ENCODE peak calls at places on chromosomes 12 and 14, in eight cellular contexts. One of them, this sample, is unnamed.

GRCh38 chr12:111037047-111037446 is 116.7 kb upstream of the MYL2 start:
- DNase-seq in adrenal gland: no peak
- DNase-seq in GM20000: no peak
- DNase-seq in fibroblast of pulmonary artery: no peak
- DNase-seq in thoracic aorta: no peak
- DNase-seq in ovary: no peak
- DNase-seq in Caco-2: no peak
- DNase-seq in glutamatergic neuron: no peak
- DNase-seq in this sample: no peak

GRCh38 chr14:55955175-55955574 is 163.0 kb upstream of the PELI2 start:
- DNase-seq in thoracic aorta: no peak
- DNase-seq in Caco-2: no peak
- DNase-seq in fibroblast of pulmonary artery: no peak
- DNase-seq in ovary: no peak
- DNase-seq in adrenal gland: no peak
- DNase-seq in GM20000: no peak
- DNase-seq in glutamatergic neuron: no peak
- DNase-seq in this sample: no peak

GRCh38 chr12:90953956-90954421 is 987 bp downstream of the CCER1 start:
- DNase-seq in adrenal gland: no peak
- DNase-seq in glutamatergic neuron: peak
- DNase-seq in Caco-2: no peak
- DNase-seq in ovary: peak
- DNase-seq in thoracic aorta: no peak
- DNase-seq in fibroblast of pulmonary artery: no peak
- DNase-seq in GM20000: peak
- DNase-seq in this sample: no peak

GRCh38 chr14:100536721-100537700 is 50.2 kb downstream of the BEGAIN start:
- DNase-seq in fibroblast of pulmonary artery: no peak
- DNase-seq in adrenal gland: peak
- DNase-seq in GM20000: peak
- DNase-seq in Caco-2: no peak
- DNase-seq in glutamatergic neuron: peak
- DNase-seq in ovary: peak
- DNase-seq in thoracic aorta: peak
- DNase-seq in this sample: no peak

GRCh38 chr14:29671034-29671433 is 256.6 kb downstream of the PRKD1 start:
- DNase-seq in Caco-2: no peak
- DNase-seq in thoracic aorta: no peak
- DNase-seq in GM20000: no peak
- DNase-seq in glutamatergic neuron: no peak
- DNase-seq in fibroblast of pulmonary artery: peak
- DNase-seq in adrenal gland: no peak
- DNase-seq in ovary: no peak
- DNase-seq in this sample: no peak

GRCh38 chr14:36346052-36346451 is 25.6 kb upstream of the MBIP start:
- DNase-seq in GM20000: no peak
- DNase-seq in ovary: no peak
- DNase-seq in thoracic aorta: no peak
- DNase-seq in glutamatergic neuron: no peak
- DNase-seq in adrenal gland: no peak
- DNase-seq in Caco-2: no peak
- DNase-seq in fibroblast of pulmonary artery: no peak
- DNase-seq in this sample: no peak

GRCh38 chr12:121038861-121039654 is at the start of gene OASL:
- DNase-seq in Caco-2: no peak
- DNase-seq in ovary: no peak
- DNase-seq in GM20000: peak
- DNase-seq in adrenal gland: peak
- DNase-seq in glutamatergic neuron: no peak
- DNase-seq in thoracic aorta: no peak
- DNase-seq in fibroblast of pulmonary artery: peak
- DNase-seq in this sample: peak

GRCh38 chr14:75277796-75278421 is 719 bp upstream of the FOS start:
- DNase-seq in thoracic aorta: no peak
- DNase-seq in Caco-2: no peak
- DNase-seq in glutamatergic neuron: no peak
- DNase-seq in adrenal gland: no peak
- DNase-seq in ovary: no peak
- DNase-seq in GM20000: no peak
- DNase-seq in fibroblast of pulmonary artery: peak
- DNase-seq in this sample: no peak

GRCh38 chr14:32087173-32087861 is 10.2 kb downstream of the ARHGAP5 start:
- DNase-seq in fibroblast of pulmonary artery: peak
- DNase-seq in Caco-2: no peak
- DNase-seq in GM20000: no peak
- DNase-seq in adrenal gland: no peak
- DNase-seq in glutamatergic neuron: no peak
- DNase-seq in ovary: no peak
- DNase-seq in thoracic aorta: no peak
- DNase-seq in this sample: no peak

GRCh38 chr12:51592034-51592705 is 1.1 kb downstream of the SCN8A start:
- DNase-seq in fibroblast of pulmonary artery: peak
- DNase-seq in GM20000: no peak
- DNase-seq in ovary: no peak
- DNase-seq in thoracic aorta: no peak
- DNase-seq in Caco-2: no peak
- DNase-seq in glutamatergic neuron: peak
- DNase-seq in adrenal gland: no peak
- DNase-seq in this sample: peak

GRCh38 chr14:68968051-68968450 is 11.1 kb downstream of the ACTN1 start:
- DNase-seq in adrenal gland: no peak
- DNase-seq in glutamatergic neuron: no peak
- DNase-seq in thoracic aorta: no peak
- DNase-seq in ovary: no peak
- DNase-seq in Caco-2: no peak
- DNase-seq in fibroblast of pulmonary artery: no peak
- DNase-seq in GM20000: no peak
- DNase-seq in this sample: no peak

GRCh38 chr12:131892711-131893604 is 1.5 kb upstream of the ULK1 start:
- DNase-seq in ovary: peak
- DNase-seq in glutamatergic neuron: no peak
- DNase-seq in GM20000: no peak
- DNase-seq in fibroblast of pulmonary artery: no peak
- DNase-seq in thoracic aorta: no peak
- DNase-seq in Caco-2: peak
- DNase-seq in adrenal gland: no peak
- DNase-seq in this sample: no peak

GRCh38 chr12:42326466-42327226 is 679 bp downstream of the PPHLN1 start:
- DNase-seq in adrenal gland: no peak
- DNase-seq in Caco-2: no peak
- DNase-seq in glutamatergic neuron: no peak
- DNase-seq in fibroblast of pulmonary artery: peak
- DNase-seq in thoracic aorta: no peak
- DNase-seq in ovary: no peak
- DNase-seq in GM20000: no peak
- DNase-seq in this sample: peak

GRCh38 chr12:64475518-64475917 is 23.6 kb downstream of the TBK1 start:
- DNase-seq in fibroblast of pulmonary artery: no peak
- DNase-seq in adrenal gland: no peak
- DNase-seq in GM20000: no peak
- DNase-seq in ovary: no peak
- DNase-seq in glutamatergic neuron: no peak
- DNase-seq in thoracic aorta: no peak
- DNase-seq in Caco-2: no peak
- DNase-seq in this sample: no peak

DNA sequence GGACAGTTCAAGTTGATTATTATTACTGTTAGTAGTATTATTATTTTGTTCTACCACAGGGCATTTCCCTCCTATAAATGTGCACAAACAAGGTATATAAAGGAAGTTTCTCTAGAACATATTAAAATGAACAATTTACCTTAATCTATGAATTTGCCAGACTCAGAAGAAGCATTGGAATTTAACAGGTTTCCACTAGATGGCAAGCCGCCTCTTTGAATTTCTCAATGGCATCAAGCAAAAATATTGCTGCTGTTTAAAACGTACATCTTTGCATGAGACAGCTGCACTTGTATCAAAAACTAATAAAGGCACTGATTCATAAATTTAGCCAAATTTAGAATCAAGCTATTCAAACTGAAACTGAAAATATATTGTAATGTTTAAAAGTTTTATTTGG is 34.6 kb upstream of the MIS18BP1 start:
- DNase-seq in fibroblast of pulmonary artery: no peak
- DNase-seq in GM20000: no peak
- DNase-seq in glutamatergic neuron: no peak
- DNase-seq in thoracic aorta: no peak
- DNase-seq in Caco-2: no peak
- DNase-seq in ovary: no peak
- DNase-seq in adrenal gland: no peak
- DNase-seq in this sample: no peak
- TF ChIP-seq CTCF in fibroblast of pulmonary artery: no peak
- TF ChIP-seq CTCF in GM20000: no peak
- TF ChIP-seq CTCF in glutamatergic neuron: no peak
- TF ChIP-seq CTCF in thoracic aorta: no peak
- TF ChIP-seq CTCF in Caco-2: no peak
- TF ChIP-seq CTCF in ovary: no peak
- TF ChIP-seq CTCF in adrenal gland: no peak
- TF ChIP-seq CTCF in this sample: no peak

DNA sequence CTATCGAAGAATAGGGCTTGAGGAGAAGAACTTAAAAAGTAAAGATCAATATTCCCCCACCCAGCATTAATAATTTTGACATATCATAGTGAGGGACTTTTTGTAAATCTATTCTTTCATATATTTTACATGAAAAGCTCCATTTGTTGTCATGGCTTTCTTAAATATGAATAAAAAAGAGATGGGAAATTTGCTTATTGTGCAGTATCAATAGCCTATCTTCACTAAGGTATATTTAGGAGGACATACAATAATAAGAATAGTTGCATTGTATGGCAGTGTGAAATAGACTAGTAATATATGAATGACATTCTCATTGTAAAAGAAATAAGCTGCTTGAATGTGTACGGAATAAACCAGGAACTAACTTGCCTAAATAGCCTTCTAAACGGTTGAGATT is 5.5 kb upstream of the TCP11L2 start:
- DNase-seq in GM20000: no peak
- DNase-seq in fibroblast of pulmonary artery: no peak
- DNase-seq in glutamatergic neuron: no peak
- DNase-seq in ovary: no peak
- DNase-seq in thoracic aorta: no peak
- DNase-seq in adrenal gland: no peak
- DNase-seq in Caco-2: no peak
- DNase-seq in this sample: no peak
- TF ChIP-seq CTCF in GM20000: no peak
- TF ChIP-seq CTCF in fibroblast of pulmonary artery: no peak
- TF ChIP-seq CTCF in glutamatergic neuron: no peak
- TF ChIP-seq CTCF in ovary: no peak
- TF ChIP-seq CTCF in thoracic aorta: no peak
- TF ChIP-seq CTCF in adrenal gland: no peak
- TF ChIP-seq CTCF in Caco-2: no peak
- TF ChIP-seq CTCF in this sample: no peak

DNA sequence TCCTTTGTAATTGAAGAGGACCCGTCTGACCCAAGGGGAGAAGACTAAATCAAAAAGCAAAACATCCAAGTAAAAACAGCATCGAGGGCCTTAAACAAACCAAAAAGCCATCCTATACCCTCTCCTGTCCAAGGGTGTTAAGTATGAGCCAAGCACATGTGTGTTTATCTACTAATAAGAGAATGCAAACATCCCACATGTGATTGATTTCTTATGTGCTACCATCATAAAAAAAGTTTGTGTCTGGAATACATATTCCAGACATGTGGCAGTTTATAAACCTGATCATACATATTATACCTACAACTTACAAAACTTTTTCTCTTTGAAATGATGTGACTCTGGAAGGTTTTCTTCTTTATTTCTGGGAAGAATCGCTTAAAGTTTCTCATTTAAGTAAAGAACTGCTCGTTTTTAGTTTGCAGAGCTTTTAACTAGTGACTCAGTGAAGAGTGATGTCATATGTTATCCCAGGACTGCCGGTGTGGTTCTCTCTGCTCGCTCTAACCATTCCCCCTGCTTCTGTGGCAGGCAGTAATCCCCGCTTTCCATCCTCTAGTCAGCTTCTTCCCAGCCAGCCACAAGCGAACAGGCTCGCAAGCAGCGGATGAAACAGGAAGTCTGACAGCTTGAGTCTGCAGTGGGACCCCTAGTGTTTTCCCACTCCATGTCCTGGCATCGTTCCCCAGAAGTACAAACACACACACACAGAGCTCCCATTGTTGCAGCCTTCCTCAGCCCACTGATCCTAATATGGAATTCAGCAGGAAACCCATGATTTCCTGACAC is 431 bp upstream of the RHOJ start:
- DNase-seq in ovary: peak
- DNase-seq in GM20000: no peak
- DNase-seq in Caco-2: peak
- DNase-seq in fibroblast of pulmonary artery: peak
- DNase-seq in glutamatergic neuron: peak
- DNase-seq in thoracic aorta: peak
- DNase-seq in adrenal gland: peak
- DNase-seq in this sample: peak
- TF ChIP-seq CTCF in ovary: no peak
- TF ChIP-seq CTCF in GM20000: no peak
- TF ChIP-seq CTCF in Caco-2: no peak
- TF ChIP-seq CTCF in fibroblast of pulmonary artery: peak
- TF ChIP-seq CTCF in glutamatergic neuron: no peak
- TF ChIP-seq CTCF in thoracic aorta: no peak
- TF ChIP-seq CTCF in adrenal gland: no peak
- TF ChIP-seq CTCF in this sample: peak

GRCh38 chr12:20189767-20190166 is 178.6 kb upstream of the PDE3A start:
- DNase-seq in adrenal gland: no peak
- DNase-seq in Caco-2: no peak
- DNase-seq in glutamatergic neuron: no peak
- DNase-seq in GM20000: no peak
- DNase-seq in fibroblast of pulmonary artery: no peak
- DNase-seq in ovary: no peak
- DNase-seq in thoracic aorta: no peak
- DNase-seq in this sample: no peak

GRCh38 chr12:20199780-20200179 is 168.6 kb upstream of the PDE3A start:
- DNase-seq in thoracic aorta: no peak
- DNase-seq in ovary: no peak
- DNase-seq in fibroblast of pulmonary artery: no peak
- DNase-seq in GM20000: no peak
- DNase-seq in adrenal gland: no peak
- DNase-seq in Caco-2: no peak
- DNase-seq in glutamatergic neuron: no peak
- DNase-seq in this sample: no peak

GRCh38 chr12:20196767-20197166 is 171.6 kb upstream of the PDE3A start:
- DNase-seq in fibroblast of pulmonary artery: no peak
- DNase-seq in adrenal gland: no peak
- DNase-seq in thoracic aorta: no peak
- DNase-seq in Caco-2: no peak
- DNase-seq in GM20000: no peak
- DNase-seq in glutamatergic neuron: no peak
- DNase-seq in ovary: no peak
- DNase-seq in this sample: no peak

GRCh38 chr12:20188930-20189653 is 179.2 kb upstream of the PDE3A start:
- DNase-seq in adrenal gland: no peak
- DNase-seq in thoracic aorta: no peak
- DNase-seq in glutamatergic neuron: no peak
- DNase-seq in ovary: no peak
- DNase-seq in Caco-2: peak
- DNase-seq in GM20000: no peak
- DNase-seq in fibroblast of pulmonary artery: no peak
- DNase-seq in this sample: no peak

DNA sequence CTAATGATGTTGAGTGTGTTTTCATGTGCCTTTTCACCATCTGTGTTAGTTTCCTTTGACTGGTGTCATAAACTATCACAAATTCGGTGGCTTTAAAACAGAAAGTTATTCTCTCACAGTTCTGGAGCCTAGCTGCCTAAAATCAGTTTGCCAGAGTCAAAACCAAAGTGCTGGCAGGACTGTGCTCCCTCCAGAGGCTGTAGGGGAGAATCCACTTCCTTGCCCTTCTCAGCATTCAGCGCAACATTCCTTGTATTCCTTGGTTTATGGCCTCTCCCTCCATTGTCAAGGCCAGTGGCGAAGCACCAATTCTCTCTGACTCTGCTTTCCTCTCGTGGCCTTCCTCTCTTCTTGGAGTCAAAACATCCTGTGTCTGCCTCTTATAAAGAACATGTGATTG is 174.2 kb upstream of the PDE3A start:
- DNase-seq in fibroblast of pulmonary artery: peak
- DNase-seq in adrenal gland: no peak
- DNase-seq in ovary: no peak
- DNase-seq in GM20000: no peak
- DNase-seq in thoracic aorta: no peak
- DNase-seq in glutamatergic neuron: no peak
- DNase-seq in Caco-2: peak
- DNase-seq in this sample: peak
- TF ChIP-seq CTCF in fibroblast of pulmonary artery: peak
- TF ChIP-seq CTCF in adrenal gland: no peak
- TF ChIP-seq CTCF in ovary: peak
- TF ChIP-seq CTCF in GM20000: no peak
- TF ChIP-seq CTCF in thoracic aorta: no peak
- TF ChIP-seq CTCF in glutamatergic neuron: no peak
- TF ChIP-seq CTCF in Caco-2: peak
- TF ChIP-seq CTCF in this sample: peak